ENCODE peak calls at places on chromosomes 11 and 22, in five cellular contexts. W is hippocampal formation; B is activated CD4-positive, alpha-beta T cell treated with anti-CD3 and anti-CD28 coated beads for 36 hours; A is NCI-H774; I is activated T-cell treated with anti-CD3 and anti-CD28 coated beads for 48 hours. D is an unnamed sample.

GRCh38 chr11:26199341-26199740 is 132.6 kb upstream of the ANO3 start:
- DNase-seq in B (no peak), I (no peak), A (no peak), W (no peak), D (no peak)

GRCh38 chr11:72670041-72670440 is 4.2 kb downstream of the PDE2A start:
- DNase-seq in A (no peak), I (no peak), B (no peak), W (no peak), D (no peak)

GRCh38 chr11:33692013-33692504 is 8.6 kb downstream of the C11orf91 start:
- DNase-seq in I (no peak), A (peak), W (peak), B (no peak), D (peak)

GRCh38 chr22:29580200-29580810 is 608 bp downstream of the NIPSNAP1 start:
- DNase-seq in B (peak), I (no peak), A (no peak), W (no peak), D (no peak)

GRCh38 chr11:27720277-27720830 is 20.1 kb upstream of the BDNF start:
- DNase-seq in I (no peak), A (no peak), W (no peak), B (peak), D (no peak)

GRCh38 chr22:43110444-43110926 is at the start of gene BIK:
- DNase-seq in I (peak), W (no peak), B (peak), A (no peak), D (no peak)

GRCh38 chr11:35276396-35276795 is 137.4 kb downstream of the CD44 start:
- DNase-seq in B (peak), A (no peak), W (no peak), I (peak), D (peak)

GRCh38 chr22:26431151-26431995 is 2.3 kb downstream of the ASPHD2 start:
- DNase-seq in I (no peak), W (no peak), A (no peak), B (no peak), D (no peak)

GRCh38 chr11:121927359-121927758 is 188.7 kb downstream of the BLID start:
- DNase-seq in A (no peak), W (no peak), I (no peak), B (no peak), D (no peak)

GRCh38 chr11:10654211-10655150 is 39.1 kb downstream of the IRAG1 start:
- DNase-seq in A (peak), B (peak), I (no peak), W (peak), D (peak)

GRCh38 chr11:132238331-132238730 is 867.9 kb downstream of the NTM start:
- DNase-seq in I (no peak), W (no peak), B (no peak), A (no peak), D (no peak)

GRCh38 chr11:113034591-113034990 is 73.4 kb downstream of the NCAM1 start:
- DNase-seq in B (no peak), A (no peak), W (no peak), I (no peak), D (no peak)

GRCh38 chr11:9001736-9002135 is 2.1 kb downstream of the NRIP3 start:
- DNase-seq in B (peak), A (no peak), W (no peak), I (peak), D (no peak)

GRCh38 chr11:119175493-119176077 is 7.1 kb downstream of the NLRX1 start:
- DNase-seq in W (no peak), I (no peak), A (peak), B (no peak), D (no peak)

GRCh38 chr22:44357296-44357961 is 44.7 kb upstream of the SHISAL1 start:
- DNase-seq in I (no peak), A (no peak), W (no peak), B (no peak), D (no peak)

GRCh38 chr11:132111781-132112380 is 741.5 kb downstream of the NTM start:
- DNase-seq in B (no peak), A (no peak), W (no peak), I (no peak), D (no peak)

GRCh38 chr11:34165786-34166557 is 60.5 kb downstream of the NAT10 start:
- DNase-seq in B (no peak), W (no peak), I (no peak), A (no peak), D (no peak)

GRCh38 chr11:75474878-75475766 is 42.1 kb upstream of the KLHL35 start:
- DNase-seq in A (no peak), B (peak), I (peak), W (no peak), D (peak)

GRCh38 chr22:38352436-38352835 is 35.2 kb upstream of the CSNK1E start:
- DNase-seq in W (no peak), I (no peak), A (no peak), B (no peak), D (no peak)

GRCh38 chr11:76371170-76371569 is 9.8 kb downstream of the THAP12 start:
- DNase-seq in B (peak), I (no peak), W (no peak), A (no peak), D (no peak)